ENCODE peak calls at places on chromosomes 1 and 21, in five cellular contexts. O is tibial nerve, F is prostate gland, E is right lobe of liver, J is IMR-90. P is an unnamed sample.
A peak's percentile ranks its signal among the peaks of the same experiment; 100 is the strongest.

GRCh38 chr1:19963636-19964035 is 15.8 kb downstream of the PLA2G2A start:
- DNase-seq in O (no peak), F (no peak), E (no peak), J (no peak), P (no peak)

GRCh38 chr1:238647877-238648276 is 738.5 kb upstream of the CHRM3 start:
- DNase-seq in F (no peak), O (no peak), E (no peak), J (peak; percentile 100), P (no peak)

GRCh38 chr1:62528015-62528414 is 69.3 kb upstream of the ANGPTL3 start:
- DNase-seq in O (no peak), J (no peak), F (no peak), E (peak; percentile 78), P (peak; percentile 61)

GRCh38 chr1:245716561-245716960 is 561.8 kb downstream of the KIF26B start:
- DNase-seq in E (no peak), J (no peak), F (no peak), O (no peak), P (no peak)

GRCh38 chr1:161725888-161726630 is 4.7 kb downstream of the FCRLB start:
- DNase-seq in J (peak; percentile 38), F (peak; percentile 33), E (peak; percentile 61), O (peak; percentile 16), P (peak; percentile 60)

GRCh38 chr1:200306954-200307754 is 102.7 kb downstream of the ZNF281 start:
- DNase-seq in O (no peak), J (peak; percentile 46), F (no peak), E (no peak), P (peak; percentile 40)

GRCh38 chr1:229888561-229889001 is 178.5 kb upstream of the GALNT2 start:
- DNase-seq in E (no peak), J (no peak), O (no peak), F (no peak), P (peak; percentile 48)

GRCh38 chr1:22749919-22750670 is 39.5 kb downstream of the EPHB2 start:
- DNase-seq in O (no peak), E (no peak), F (peak; percentile 66), J (peak; percentile 98), P (peak; percentile 72)

GRCh38 chr1:168319691-168320090 is 39.0 kb downstream of the TBX19 start:
- DNase-seq in J (no peak), F (no peak), E (no peak), O (no peak), P (no peak)

GRCh38 chr21:22278366-22278765 is 1280.2 kb downstream of the NCAM2 start:
- DNase-seq in J (no peak), O (no peak), E (no peak), F (no peak), P (no peak)

GRCh38 chr1:89836997-89837909 is 16.4 kb downstream of the LRRC8D start:
- DNase-seq in F (no peak), O (no peak), E (no peak), J (no peak), P (no peak)

GRCh38 chr1:169488157-169488556 is 2.4 kb upstream of the SLC19A2 start:
- DNase-seq in F (no peak), E (no peak), J (no peak), O (no peak), P (peak; percentile 29)

GRCh38 chr1:101371259-101371658 is 134.4 kb downstream of the S1PR1 start:
- DNase-seq in F (no peak), O (no peak), J (peak; percentile 87), E (no peak), P (no peak)

GRCh38 chr1:67749263-67749843 is 64.4 kb downstream of the GADD45A start:
- DNase-seq in O (no peak), F (peak; percentile 56), E (no peak), J (no peak), P (peak; percentile 20)

GRCh38 chr1:196779093-196779492 is 4.5 kb downstream of the CFHR3 start:
- DNase-seq in O (no peak), F (no peak), J (no peak), E (no peak), P (no peak)

GRCh38 chr1:41496080-41497055 is 11.9 kb upstream of the EDN2 start:
- DNase-seq in J (peak; percentile 83), O (peak; percentile 83), F (peak; percentile 93), E (peak; percentile 70), P (peak; percentile 86)

GRCh38 chr1:150173161-150173585 is 23.5 kb downstream of the PLEKHO1 start:
- DNase-seq in J (no peak), F (no peak), E (no peak), O (no peak), P (no peak)

GRCh38 chr1:6948416-6948815 is 163.2 kb downstream of the CAMTA1 start:
- DNase-seq in F (no peak), J (no peak), O (no peak), E (no peak), P (no peak)

GRCh38 chr21:46126321-46127238 is 28.7 kb downstream of the COL6A2 start:
- DNase-seq in J (no peak), O (peak; percentile 11), E (peak; percentile 72), F (no peak), P (no peak)

GRCh38 chr1:22184892-22185612 is 42.2 kb upstream of the WNT4 start:
- DNase-seq in E (no peak), F (no peak), J (no peak), O (no peak), P (peak; percentile 75)

GRCh38 chr1:21124846-21125245 is 51.9 kb downstream of the EIF4G3 start:
- DNase-seq in O (no peak), E (no peak), J (peak; percentile 73), F (no peak), P (no peak)

GRCh38 chr1:169236143-169236542 is 129.7 kb downstream of the ATP1B1 start:
- DNase-seq in O (no peak), E (no peak), J (peak; percentile 20), F (no peak), P (no peak)

GRCh38 chr1:213281610-213282316 is 230.7 kb downstream of the RPS6KC1 start:
- DNase-seq in E (no peak), J (no peak), O (no peak), F (no peak), P (no peak)

GRCh38 chr1:39173119-39173994 is 31.1 kb upstream of the MACF1 start:
- DNase-seq in J (no peak), F (no peak), E (no peak), O (no peak), P (no peak)

GRCh38 chr21:37241426-37241825 is 25.7 kb downstream of the VPS26C start:
- DNase-seq in O (no peak), F (no peak), E (no peak), J (no peak), P (no peak)

GRCh38 chr1:47848985-47849610 is 148.1 kb downstream of the TRABD2B start:
- DNase-seq in O (no peak), F (no peak), J (no peak), E (no peak), P (peak; percentile 33)

GRCh38 chr1:77282187-77282865 is 507 bp downstream of the AK5 start:
- DNase-seq in F (no peak), E (peak; percentile 52), O (no peak), J (peak; percentile 35), P (peak; percentile 7)

GRCh38 chr1:150683914-150684313 is 13.0 kb downstream of the GOLPH3L start:
- DNase-seq in E (no peak), J (no peak), O (no peak), F (no peak), P (no peak)

GRCh38 chr1:243234978-243235657 is 20.0 kb downstream of the CEP170 start:
- DNase-seq in F (no peak), O (no peak), E (no peak), J (peak; percentile 79), P (no peak)

GRCh38 chr1:155463865-155464264 is 98.7 kb downstream of the ASH1L start:
- DNase-seq in J (peak; percentile 91), O (no peak), F (no peak), E (no peak), P (no peak)

GRCh38 chr1:39098569-39099250 is 72.6 kb downstream of the NDUFS5 start:
- DNase-seq in O (no peak), J (peak; percentile 92), F (peak; percentile 54), E (no peak), P (peak; percentile 59)

DNA sequence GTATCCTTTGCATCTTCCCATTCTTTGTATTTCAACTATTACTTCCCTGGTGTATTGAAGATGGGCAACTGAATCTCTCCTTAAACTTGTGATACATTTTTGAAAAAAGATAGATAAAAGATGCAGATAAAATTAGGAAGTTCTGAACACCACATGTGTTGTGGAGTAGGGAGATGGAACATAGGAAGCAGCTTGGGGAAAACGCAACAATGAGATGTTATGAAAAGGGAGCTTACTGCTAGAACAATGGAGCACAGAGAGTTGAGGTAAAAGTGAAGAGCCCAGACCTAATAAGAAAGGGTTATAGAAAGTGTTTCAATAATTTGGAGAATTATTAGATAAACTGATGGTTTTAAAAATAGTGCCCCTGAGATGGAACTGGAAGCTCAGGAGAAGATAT is 20.9 kb downstream of the GNAI3 start:
- DNase-seq in F (no peak), J (no peak), E (no peak), O (no peak), P (no peak)
- H3K4me1 ChIP-seq in F (no peaks in the 10 kb centered on the region), J (peaks cover 7% of the 10 kb centered on the region), E (peaks cover 24% of the 10 kb centered on the region), O (peaks cover 19% of the 10 kb centered on the region), P (peaks cover 77% of the 10 kb centered on the region)

GRCh38 chr1:210263963-210264362 is 31.4 kb downstream of the SERTAD4 start:
- DNase-seq in J (no peak), O (no peak), F (no peak), E (no peak), P (no peak)
- TF ChIP-seq POLR2A in J (no peak), O (no peak), F (no peak), E (no peak), P (no peak)

DNA sequence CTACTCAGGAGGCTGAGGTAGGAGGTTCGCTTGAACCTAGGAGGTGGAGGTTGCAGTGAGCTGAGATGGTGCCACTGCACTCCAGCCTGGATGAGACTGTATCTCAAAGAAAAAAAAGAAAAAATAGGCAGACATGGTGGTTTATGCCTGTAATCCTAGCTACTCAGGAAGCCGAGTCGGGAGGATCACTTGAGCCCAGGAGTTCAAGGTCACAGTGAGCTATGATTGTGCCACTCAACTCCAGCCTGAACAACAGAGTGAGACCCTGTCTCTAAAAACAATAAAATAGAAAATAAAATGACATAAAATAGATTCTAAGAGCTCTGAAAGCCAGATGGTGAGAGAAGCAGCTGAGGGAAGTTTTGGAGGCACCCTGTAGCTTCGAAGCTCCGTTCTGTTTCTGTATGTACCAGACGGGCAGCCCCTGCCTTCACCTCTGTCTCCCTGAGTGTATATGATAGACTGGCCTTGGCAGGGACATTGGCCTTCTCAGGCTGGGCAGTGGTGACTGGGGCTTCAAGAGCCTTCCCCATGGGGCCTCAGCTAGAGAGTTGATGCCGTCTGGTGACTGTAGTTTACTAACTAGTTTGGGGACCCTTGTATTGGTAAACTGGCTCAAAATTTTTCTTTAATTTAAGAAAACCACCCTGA is 54.4 kb upstream of the SPOCD1 start:
- DNase-seq in O (no peak), J (no peak), E (no peak), F (no peak), P (no peak)
- H3K4me1 ChIP-seq in O (no peaks in the 10 kb centered on the region), J (no peaks in the 10 kb centered on the region), E (no peaks in the 10 kb centered on the region), F (no peaks in the 10 kb centered on the region), P (peaks cover 3% of the 10 kb centered on the region)

GRCh38 chr1:8023287-8023994 is 2.7 kb downstream of the ERRFI1 start:
- DNase-seq in O (no peak), J (no peak), F (no peak), E (no peak), P (peak; percentile 59)

GRCh38 chr1:8023995-8024313 is 2.2 kb downstream of the ERRFI1 start:
- DNase-seq in E (no peak), O (no peak), J (no peak), F (no peak), P (no peak)

GRCh38 chr1:8022395-8023286 is 3.5 kb downstream of the ERRFI1 start:
- DNase-seq in F (no peak), O (no peak), J (no peak), E (no peak), P (no peak)

GRCh38 chr1:8020032-8020431 is 6.1 kb downstream of the ERRFI1 start:
- DNase-seq in J (peak; percentile 59), F (peak; percentile 69), E (no peak), O (no peak), P (peak; percentile 64)

GRCh38 chr1:8021676-8022266 is 4.3 kb downstream of the ERRFI1 start:
- DNase-seq in F (no peak), E (no peak), O (no peak), J (no peak), P (no peak)
- TF ChIP-seq POLR2A in F (no peak), E (peak; percentile 19), O (no peak), J (no peak), P (peak; percentile 32)

P was measured in body of pancreas.